ENCODE peak calls at places on chromosomes 7 and 10, in five cellular contexts. L, Q, I, M and C are unnamed samples.

GRCh38 chr10:33239257-33239656 is 95.2 kb downstream of the NRP1 start:
- DNase-seq in L (no peak), Q (no peak), I (no peak), M (no peak), C (no peak)

GRCh38 chr10:24882047-24882698 is 70.2 kb downstream of the PRTFDC1 start:
- DNase-seq in L (no peak), Q (peak; percentile 33), I (no peak), M (no peak), C (no peak)

GRCh38 chr10:14302035-14302434 is 28.7 kb downstream of the FRMD4A start:
- DNase-seq in L (no peak), Q (no peak), I (no peak), M (no peak), C (peak; percentile 20)

GRCh38 chr7:2968616-2969397 is 74.9 kb downstream of the CARD11 start:
- DNase-seq in L (no peak), Q (no peak), I (peak; percentile 25), M (no peak), C (no peak)

GRCh38 chr7:77760809-77761453 is 37.3 kb downstream of the TMEM60 start:
- DNase-seq in L (no peak), Q (no peak), I (no peak), M (no peak), C (no peak)

GRCh38 chr10:8183241-8183704 is 128.8 kb downstream of the GATA3 start:
- DNase-seq in L (no peak), Q (no peak), I (no peak), M (no peak), C (no peak)

GRCh38 chr10:109932391-109932790 is 9.1 kb upstream of the XPNPEP1 start:
- DNase-seq in L (no peak), Q (no peak), I (no peak), M (no peak), C (no peak)

GRCh38 chr10:90167174-90168064 is 466.0 kb downstream of the KIF20B start:
- DNase-seq in L (no peak), Q (no peak), I (no peak), M (no peak), C (no peak)

GRCh38 chr10:97597778-97598177 is 8.3 kb downstream of the C10orf62 start:
- DNase-seq in L (no peak), Q (no peak), I (no peak), M (no peak), C (no peak)

GRCh38 chr7:47202146-47202768 is 379.7 kb downstream of the TNS3 start:
- DNase-seq in L (no peak), Q (no peak), I (no peak), M (no peak), C (no peak)

GRCh38 chr10:69730251-69731156 is 71.2 kb upstream of the COL13A1 start:
- DNase-seq in L (no peak), Q (peak; percentile 74), I (no peak), M (no peak), C (no peak)

GRCh38 chr10:132023092-132023811 is 41.5 kb upstream of the BNIP3 start:
- DNase-seq in L (peak; percentile 70), Q (peak; percentile 74), I (no peak), M (peak; percentile 87), C (peak; percentile 57)

GRCh38 chr10:422232-422631 is 267.2 kb downstream of the DIP2C start:
- DNase-seq in L (no peak), Q (no peak), I (no peak), M (no peak), C (no peak)

GRCh38 chr7:152395115-152395514 is 40.7 kb downstream of the KMT2C start:
- DNase-seq in L (no peak), Q (no peak), I (no peak), M (no peak), C (no peak)

GRCh38 chr7:106064836-106065559 is 47.1 kb downstream of the SYPL1 start:
- DNase-seq in L (no peak), Q (peak; percentile 89), I (peak; percentile 93), M (peak; percentile 82), C (peak; percentile 93)

GRCh38 chr7:106063039-106063438 is 49.1 kb downstream of the SYPL1 start:
- DNase-seq in L (no peak), Q (no peak), I (no peak), M (no peak), C (no peak)

GRCh38 chr7:106065560-106066500 is 46.3 kb downstream of the SYPL1 start:
- DNase-seq in L (no peak), Q (no peak), I (no peak), M (no peak), C (no peak)

GRCh38 chr7:106063692-106064091 is 48.4 kb downstream of the SYPL1 start:
- DNase-seq in L (no peak), Q (no peak), I (no peak), M (no peak), C (no peak)

DNA sequence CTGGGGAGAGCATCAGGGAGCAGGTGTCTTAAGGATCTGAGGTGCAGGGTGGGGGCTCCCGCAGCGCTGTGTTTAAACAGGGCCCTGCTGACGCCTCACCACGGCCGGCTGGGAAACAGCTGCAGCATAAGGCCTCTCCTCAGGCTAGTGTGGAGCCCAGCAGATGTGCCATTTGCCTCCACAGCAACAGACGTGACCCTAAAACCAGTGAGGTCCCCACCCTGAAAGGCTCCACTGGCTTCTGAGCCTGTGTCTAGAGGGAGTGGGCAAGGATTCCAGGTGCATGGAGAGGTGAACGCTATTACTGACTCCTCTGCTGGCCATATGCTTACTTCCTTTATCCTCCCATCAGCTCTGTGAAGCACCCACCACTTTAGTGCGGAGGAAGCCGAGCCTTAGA is 47.8 kb downstream of the SYPL1 start:
- DNase-seq in L (no peak), Q (no peak), I (peak; percentile 56), M (no peak), C (no peak)
- TF ChIP-seq POLR2A in L (no peak), Q (no peak), I (no peak), M (no peak), C (no peak)

GRCh38 chr10:45000138-45000763 is 472 bp upstream of the ZNF22 start:
- DNase-seq in L (no peak), Q (peak; percentile 89), I (peak; percentile 94), M (peak; percentile 53), C (no peak)

GRCh38 chr10:44998146-44998631 is 2.5 kb upstream of the ZNF22 start:
- DNase-seq in L (no peak), Q (no peak), I (no peak), M (no peak), C (no peak)

GRCh38 chr10:45003432-45004000 is 2.8 kb downstream of the ZNF22 start:
- DNase-seq in L (no peak), Q (no peak), I (no peak), M (no peak), C (no peak)

GRCh38 chr10:45001382-45002148 is 842 bp downstream of the ZNF22 start:
- DNase-seq in L (no peak), Q (peak; percentile 69), I (peak; percentile 84), M (peak; percentile 87), C (peak; percentile 65)

GRCh38 chr10:45000764-45001381 is at the start of gene ZNF22:
- DNase-seq in L (peak; percentile 67), Q (peak; percentile 75), I (no peak), M (peak; percentile 65), C (peak; percentile 45)
- TF ChIP-seq POLR2A in L (peak; percentile 86), Q (peak; percentile 34), I (peak; percentile 50), M (no peak), C (peak; percentile 51)

DNA sequence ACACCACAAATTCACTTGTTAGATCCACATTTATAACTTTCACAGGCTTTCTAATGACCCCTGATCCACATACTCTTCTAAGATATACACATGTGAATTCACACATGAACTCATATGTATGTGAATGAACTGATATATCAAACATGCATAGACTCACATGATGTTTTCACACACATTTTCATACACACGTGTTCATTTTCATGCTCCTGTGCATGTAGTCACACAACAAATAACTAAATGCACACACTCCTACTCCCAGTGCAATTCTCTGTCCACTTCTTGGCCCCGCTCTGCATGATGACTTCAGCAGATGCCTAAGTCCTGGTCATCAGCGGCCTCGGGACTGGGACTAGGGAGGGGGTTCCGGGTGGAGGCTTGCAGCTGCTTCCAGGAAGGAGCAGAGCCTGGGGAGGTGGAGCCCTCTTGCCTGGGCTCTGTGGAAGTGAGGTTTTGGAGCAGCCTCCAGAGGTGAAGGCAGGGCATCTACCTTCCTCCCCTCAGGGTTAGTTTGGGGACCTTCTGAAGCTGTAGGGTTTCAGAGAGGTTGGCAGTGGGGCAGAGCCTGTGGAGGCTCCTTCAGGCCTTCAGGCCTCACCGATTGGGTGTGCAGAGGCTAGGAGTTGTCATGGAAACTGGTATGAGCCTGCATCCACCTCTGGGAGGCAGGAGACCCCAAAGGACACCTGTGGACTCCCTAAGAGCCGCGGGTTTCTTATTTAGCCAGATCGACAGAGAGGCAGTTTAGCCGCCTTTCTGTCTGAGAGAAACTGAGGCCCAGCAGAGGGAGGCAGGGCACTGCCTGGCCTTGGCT is 1.8 kb downstream of the LZTS2 start:
- DNase-seq in L (no peak), Q (peak; percentile 95), I (peak; percentile 93), M (peak; percentile 81), C (peak; percentile 96)
- TF ChIP-seq POLR2A in L (no peak), Q (peak; percentile 75), I (peak; percentile 50), M (peak; percentile 61), C (peak; percentile 13)

GRCh38 chr7:45978010-45978681 is 57.1 kb upstream of the IGFBP3 start:
- DNase-seq in L (no peak), Q (no peak), I (no peak), M (peak; percentile 59), C (peak; percentile 96)
- TF ChIP-seq POLR2A in L (no peak), Q (no peak), I (no peak), M (no peak), C (no peak)

GRCh38 chr10:5944389-5945202 is 32.7 kb downstream of the IL15RA start:
- DNase-seq in L (no peak), Q (peak; percentile 90), I (peak; percentile 93), M (peak; percentile 97), C (peak; percentile 61)
- TF ChIP-seq POLR2A in L (no peak), Q (no peak), I (no peak), M (peak; percentile 79), C (no peak)